ENCODE peak calls at places on chromosomes 13 and 19, in four cellular contexts. U is astrocyte of the spinal cord, C is cardiac fibroblast, Y is transverse colon. N is an unnamed sample.

GRCh38 chr13:109402976-109403375 is 383.4 kb downstream of the IRS2 start:
- DNase-seq in U (no peak), C (no peak), Y (no peak), N (no peak)

GRCh38 chr13:68708336-68708908 is 1399.2 kb upstream of the ATXN8OS start:
- DNase-seq in U (no peak), C (no peak), Y (no peak), N (no peak)

GRCh38 chr13:94318418-94318817 is 161.1 kb downstream of the DCT start:
- DNase-seq in U (no peak), C (peak), Y (no peak), N (no peak)

GRCh38 chr19:3404324-3405260 is 38.2 kb downstream of the NFIC start:
- DNase-seq in U (peak), C (peak), Y (peak), N (no peak)

GRCh38 chr19:56720281-56720680 is 48.7 kb upstream of the ZNF835 start:
- DNase-seq in U (no peak), C (peak), Y (no peak), N (no peak)

GRCh38 chr19:55384576-55385235 is 614 bp upstream of the TMEM238 start:
- DNase-seq in U (no peak), C (no peak), Y (peak), N (peak)

GRCh38 chr13:43301341-43301969 is 278.1 kb downstream of the DNAJC15 start:
- DNase-seq in U (no peak), C (no peak), Y (no peak), N (no peak)

GRCh38 chr13:91347996-91348905 is 764 bp downstream of the MIR17HG start:
- DNase-seq in U (no peak), C (peak), Y (peak), N (peak)

GRCh38 chr13:42334329-42334706 is 62.4 kb downstream of the AKAP11 start:
- DNase-seq in U (no peak), C (no peak), Y (no peak), N (no peak)

GRCh38 chr19:14536926-14537692 is 7.7 kb downstream of the TECR start:
- DNase-seq in U (no peak), C (peak), Y (peak), N (peak)

GRCh38 chr19:56477429-56478338 is 539 bp upstream of the ZNF667 start:
- DNase-seq in U (peak), C (peak), Y (peak), N (no peak)

GRCh38 chr13:95191821-95192220 is 109.4 kb downstream of the ABCC4 start:
- DNase-seq in U (peak), C (peak), Y (peak), N (peak)

GRCh38 chr19:42316223-42317211 is 3.4 kb downstream of the TMEM145 start:
- DNase-seq in U (no peak), C (peak), Y (peak), N (peak)

GRCh38 chr13:72864142-72865035 is 82.5 kb downstream of the PIBF1 start:
- DNase-seq in U (peak), C (peak), Y (no peak), N (peak)

GRCh38 chr13:55000043-55000442 is 1971.4 kb downstream of the OLFM4 start:
- DNase-seq in U (no peak), C (no peak), Y (no peak), N (no peak)

GRCh38 chr13:80235559-80236296 is 105.2 kb downstream of the SPRY2 start:
- DNase-seq in U (peak), C (peak), Y (peak), N (peak)

DNA sequence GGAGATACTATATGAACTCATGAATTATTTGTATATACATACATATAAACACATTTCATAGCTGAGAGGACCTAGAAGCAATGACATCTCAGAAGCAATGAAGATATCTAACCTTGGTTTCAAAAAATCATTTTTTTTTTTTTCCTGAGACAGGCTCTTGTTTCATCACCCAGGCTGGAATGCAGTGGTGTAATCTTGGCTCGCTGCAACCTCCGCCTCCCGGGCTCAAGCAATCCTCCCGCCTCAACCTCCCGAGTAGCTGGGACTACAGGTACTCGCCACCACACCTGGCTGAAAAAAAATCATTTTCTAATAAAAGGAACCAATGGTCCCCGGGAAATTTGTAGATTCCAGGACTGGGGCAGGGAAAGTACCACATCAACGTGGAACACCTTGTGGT is 4.0 kb downstream of the ZNF565 start:
- DNase-seq in U (no peak), C (peak), Y (no peak), N (no peak)
- H3K4me3 ChIP-seq in U (no peak), C (no peak), Y (no peak), N (no peak)

GRCh38 chr19:23800868-23801267 is 42.2 kb upstream of the ZNF681 start:
- DNase-seq in U (no peak), C (no peak), Y (no peak), N (no peak)

GRCh38 chr19:23802290-23802689 is 43.6 kb upstream of the ZNF681 start:
- DNase-seq in U (no peak), C (no peak), Y (no peak), N (no peak)

GRCh38 chr19:23800281-23800680 is 41.6 kb upstream of the ZNF681 start:
- DNase-seq in U (no peak), C (no peak), Y (no peak), N (no peak)

GRCh38 chr19:23799321-23799720 is 40.6 kb upstream of the ZNF681 start:
- DNase-seq in U (no peak), C (no peak), Y (no peak), N (peak)

DNA sequence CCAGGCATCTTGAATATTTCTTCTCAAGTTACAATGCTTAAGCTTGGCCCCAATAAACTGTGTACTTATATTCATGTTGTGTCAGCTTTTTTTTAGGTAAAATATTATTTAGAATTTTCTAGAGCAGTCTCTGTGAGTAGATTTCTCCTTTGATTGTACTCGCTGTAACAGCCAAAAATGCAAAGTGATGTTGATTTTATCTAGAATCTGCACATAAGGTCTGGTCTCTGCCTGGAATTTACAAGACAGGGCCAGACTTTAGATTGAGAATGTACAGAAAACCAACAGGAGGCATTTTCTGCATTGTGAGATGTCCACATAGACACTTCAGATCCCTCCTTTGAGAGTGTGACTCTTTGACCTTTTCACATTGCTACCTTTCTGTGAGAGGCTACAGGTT is 43.1 kb upstream of the ZNF681 start:
- DNase-seq in U (no peak), C (no peak), Y (no peak), N (no peak)
- H3K4me3 ChIP-seq in U (no peak), C (no peak), Y (no peak), N (no peak)

GRCh38 chr19:18701250-18701608 is 17.7 kb downstream of the CRTC1 start:
- DNase-seq in U (no peak), C (no peak), Y (no peak), N (peak)
- H3K4me3 ChIP-seq in U (peak), C (peak), Y (peak), N (peak)

GRCh38 chr13:28533049-28533436 is 38.1 kb upstream of the FLT1 start:
- DNase-seq in U (no peak), C (no peak), Y (no peak), N (no peak)
- H3K4me3 ChIP-seq in U (peak), C (no peak), Y (no peak), N (no peak)

DNA sequence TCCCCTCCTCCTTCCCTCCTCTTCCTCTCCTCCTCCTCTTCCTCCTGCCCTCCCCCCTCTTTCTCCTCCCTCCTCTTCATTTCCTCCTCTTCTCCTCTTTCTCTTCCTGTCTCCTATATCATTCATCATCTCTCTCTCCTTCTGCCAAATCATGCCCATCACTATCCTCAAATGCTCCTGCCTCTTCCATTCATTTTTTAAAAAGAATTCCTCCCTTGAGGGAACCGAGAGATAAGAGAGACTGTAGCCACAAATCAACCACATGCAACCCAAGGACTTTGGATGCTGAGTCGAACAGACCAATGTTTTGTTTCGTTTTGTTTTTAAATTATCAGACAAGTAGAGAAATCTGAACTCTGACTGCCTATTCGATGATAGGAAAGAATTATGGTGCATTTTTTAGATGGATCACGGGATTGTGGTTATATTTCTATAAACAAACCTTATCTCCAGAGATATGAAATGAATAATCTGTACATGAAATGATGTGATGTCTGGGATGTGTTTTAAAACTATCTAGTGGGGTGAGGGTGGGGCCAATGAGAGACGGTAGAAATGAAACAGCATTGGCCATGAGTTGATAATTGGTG is 9.5 kb upstream of the ZNF541 start:
- DNase-seq in U (peak), C (peak), Y (no peak), N (no peak)
- H3K4me3 ChIP-seq in U (no peak), C (peak), Y (no peak), N (no peak)

GRCh38 chr13:23752111-23753001 is 136.8 kb downstream of the MIPEP start:
- DNase-seq in U (peak), C (peak), Y (no peak), N (peak)

GRCh38 chr13:23753523-23753922 is 135.7 kb downstream of the MIPEP start:
- DNase-seq in U (peak), C (peak), Y (no peak), N (peak)

GRCh38 chr13:23749288-23749880 is 139.8 kb downstream of the MIPEP start:
- DNase-seq in U (no peak), C (no peak), Y (no peak), N (peak)

GRCh38 chr13:23750383-23751121 is 138.6 kb downstream of the MIPEP start:
- DNase-seq in U (peak), C (peak), Y (no peak), N (no peak)

DNA sequence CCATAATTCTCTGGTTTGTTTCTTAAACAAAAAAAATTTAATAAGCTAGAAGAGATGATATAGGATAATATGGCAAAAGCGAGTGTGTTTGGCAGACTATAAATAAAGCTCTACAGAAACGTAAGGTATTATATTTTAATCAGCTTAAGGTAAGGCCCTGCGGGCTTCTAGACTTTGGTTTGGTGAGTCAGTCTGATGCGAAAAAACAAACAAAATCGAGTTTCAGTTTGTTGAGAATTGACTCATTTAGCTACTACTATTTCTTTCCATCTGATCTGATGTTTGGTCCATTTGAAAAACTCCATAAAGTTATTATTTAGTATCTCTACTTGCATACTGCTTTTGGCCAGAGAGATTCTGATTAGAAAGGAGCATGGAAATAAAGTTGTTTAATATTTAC is 138.0 kb downstream of the MIPEP start:
- DNase-seq in U (peak), C (peak), Y (no peak), N (peak)
- H3K4me3 ChIP-seq in U (no peak), C (no peak), Y (no peak), N (no peak)

GRCh38 chr13:99956473-99957349 is 14.9 kb downstream of the ZIC5 start:
- DNase-seq in U (no peak), C (no peak), Y (no peak), N (no peak)

GRCh38 chr13:99953138-99953755 is 18.3 kb downstream of the ZIC5 start:
- DNase-seq in U (no peak), C (no peak), Y (no peak), N (no peak)

GRCh38 chr13:99955747-99956472 is 15.7 kb downstream of the ZIC5 start:
- DNase-seq in U (peak), C (peak), Y (no peak), N (no peak)

GRCh38 chr13:99958402-99959126 is 13.0 kb downstream of the ZIC5 start:
- DNase-seq in U (no peak), C (no peak), Y (no peak), N (no peak)

GRCh38 chr13:99955107-99955746 is 16.3 kb downstream of the ZIC5 start:
- DNase-seq in U (no peak), C (no peak), Y (no peak), N (no peak)
- H3K4me3 ChIP-seq in U (no peak), C (no peak), Y (no peak), N (no peak)

GRCh38 chr19:11675569-11675968 is 63.2 kb downstream of the ZNF823 start:
- DNase-seq in U (no peak), C (no peak), Y (no peak), N (no peak)

GRCh38 chr19:11674067-11674492 is 64.7 kb downstream of the ZNF823 start:
- DNase-seq in U (no peak), C (no peak), Y (no peak), N (no peak)

GRCh38 chr19:11678504-11678903 is 60.2 kb downstream of the ZNF823 start:
- DNase-seq in U (no peak), C (no peak), Y (no peak), N (no peak)

GRCh38 chr19:11673608-11674041 is 65.1 kb downstream of the ZNF823 start:
- DNase-seq in U (peak), C (peak), Y (peak), N (no peak)
- H3K4me3 ChIP-seq in U (peak), C (peak), Y (peak), N (no peak)

GRCh38 chr13:41017153-41017552 is 2.0 kb downstream of the ELF1 start:
- DNase-seq in U (no peak), C (no peak), Y (peak), N (peak)
- H3K4me3 ChIP-seq in U (no peak), C (no peak), Y (peak), N (peak)

N was measured in GM12865.